ENCODE peak calls at places on chromosome 16, in nine cellular contexts. R is DND-41, V is neuronal stem cell, C is neural progenitor cell, H is endothelial cell of umbilical vein, B is K562, F is GM23248, U is mesendoderm, Y is fibroblast of lung. Q is an unnamed sample.

GRCh38 chr16:30472328-30472942 is at the start of gene ITGAL:
- DNase-seq in B (no peak), C (no peak), Y (no peak), U (peak; percentile 6), H (no peak), R (peak; percentile 89), V (no peak), F (no peak), Q (no peak)

GRCh38 chr16:66261826-66262225 is 104.7 kb upstream of the CDH5 start:
- DNase-seq in F (no peak), H (no peak), C (no peak), B (no peak), Y (no peak), U (no peak), V (no peak), R (no peak), Q (peak; percentile 19)

GRCh38 chr16:88936008-88936912 is 40.7 kb downstream of the CBFA2T3 start:
- DNase-seq in Y (no peak), C (no peak), R (no peak), F (peak; percentile 16), V (no peak), U (no peak), H (no peak), B (no peak), Q (no peak)

GRCh38 chr16:81873843-81874752 is 95.0 kb downstream of the PLCG2 start:
- DNase-seq in C (peak; percentile 75), V (peak; percentile 31), F (peak; percentile 68), B (peak; percentile 69), U (peak; percentile 63), R (peak; percentile 57), H (peak; percentile 63), Y (peak; percentile 39), Q (peak; percentile 89)

GRCh38 chr16:69924777-69925191 is 26.4 kb upstream of the CLEC18A start:
- DNase-seq in R (no peak), Y (peak; percentile 70), V (no peak), U (peak; percentile 61), F (peak; percentile 95), C (no peak), H (peak; percentile 64), B (no peak), Q (no peak)

GRCh38 chr16:24428751-24429150 is 110.6 kb upstream of the RBBP6 start:
- DNase-seq in C (no peak), U (no peak), F (no peak), V (no peak), R (no peak), B (no peak), Y (no peak), H (no peak), Q (no peak)

GRCh38 chr16:8677481-8677880 is 3.1 kb downstream of the ABAT start:
- DNase-seq in V (no peak), Y (no peak), R (no peak), F (peak; percentile 82), U (no peak), H (no peak), B (no peak), C (no peak), Q (no peak)

GRCh38 chr16:21263640-21264211 is 14.4 kb downstream of the CRYM start:
- DNase-seq in U (peak; percentile 76), H (no peak), C (peak; percentile 24), R (no peak), F (peak; percentile 61), Y (peak; percentile 28), V (no peak), B (peak; percentile 60), Q (peak; percentile 68)

GRCh38 chr16:17304124-17304813 is 166.5 kb downstream of the XYLT1 start:
- DNase-seq in H (no peak), B (no peak), R (no peak), Y (peak; percentile 46), C (no peak), V (no peak), F (no peak), U (no peak), Q (no peak)

GRCh38 chr16:31202402-31203385 is at the start of gene PYCARD:
- DNase-seq in C (peak; percentile 49), R (peak; percentile 45), H (peak; percentile 36), V (no peak), B (peak; percentile 56), U (peak; percentile 61), Y (peak; percentile 28), F (peak; percentile 76), Q (peak; percentile 83)

GRCh38 chr16:67278773-67279295 is 498 bp upstream of the PLEKHG4 start:
- DNase-seq in V (no peak), C (peak; percentile 28), Y (no peak), R (no peak), H (no peak), F (peak; percentile 49), U (peak; percentile 38), B (peak; percentile 81), Q (peak; percentile 73)

GRCh38 chr16:66925322-66925840 is at the start of gene RRAD:
- DNase-seq in C (peak; percentile 54), H (peak; percentile 11), Y (peak; percentile 22), F (peak; percentile 54), U (peak; percentile 19), R (no peak), B (peak; percentile 38), V (no peak), Q (peak; percentile 68)

GRCh38 chr16:70407811-70408274 is 31.1 kb downstream of the ST3GAL2 start:
- DNase-seq in H (no peak), B (peak; percentile 72), C (peak; percentile 63), F (no peak), U (no peak), V (no peak), R (no peak), Y (no peak), Q (no peak)

GRCh38 chr16:11407047-11407982 is 62.1 kb downstream of the RMI2 start:
- DNase-seq in C (peak; percentile 77), F (peak; percentile 85), B (peak; percentile 70), H (peak; percentile 74), U (peak; percentile 85), V (peak; percentile 60), R (peak; percentile 76), Y (peak; percentile 76), Q (peak; percentile 93)

GRCh38 chr16:4344659-4345438 is 6.3 kb downstream of the PAM16 start:
- DNase-seq in B (no peak), H (no peak), F (peak; percentile 57), R (no peak), U (no peak), V (no peak), Y (peak; percentile 23), C (no peak), Q (no peak)
- H3K9ac ChIP-seq in B (no peak overlapping the region), H (no peak overlapping the region), F (no peak overlapping the region), R (no peak overlapping the region), U (no peak overlapping the region), V (no peak overlapping the region), Y (no peak overlapping the region), C (no peak overlapping the region), Q (no peak overlapping the region)

GRCh38 chr16:85901760-85902365 is 2.9 kb downstream of the IRF8 start:
- DNase-seq in U (no peak), Y (no peak), C (no peak), B (no peak), R (no peak), H (no peak), F (no peak), V (no peak), Q (no peak)
- H3K27ac ChIP-seq in U (no peak overlapping the region), Y (no peak overlapping the region), C (no peak overlapping the region), B (no peak overlapping the region), R (no peak overlapping the region), H (no peak overlapping the region), F (no peak overlapping the region), V (no peak overlapping the region), Q (no peak overlapping the region)

DNA sequence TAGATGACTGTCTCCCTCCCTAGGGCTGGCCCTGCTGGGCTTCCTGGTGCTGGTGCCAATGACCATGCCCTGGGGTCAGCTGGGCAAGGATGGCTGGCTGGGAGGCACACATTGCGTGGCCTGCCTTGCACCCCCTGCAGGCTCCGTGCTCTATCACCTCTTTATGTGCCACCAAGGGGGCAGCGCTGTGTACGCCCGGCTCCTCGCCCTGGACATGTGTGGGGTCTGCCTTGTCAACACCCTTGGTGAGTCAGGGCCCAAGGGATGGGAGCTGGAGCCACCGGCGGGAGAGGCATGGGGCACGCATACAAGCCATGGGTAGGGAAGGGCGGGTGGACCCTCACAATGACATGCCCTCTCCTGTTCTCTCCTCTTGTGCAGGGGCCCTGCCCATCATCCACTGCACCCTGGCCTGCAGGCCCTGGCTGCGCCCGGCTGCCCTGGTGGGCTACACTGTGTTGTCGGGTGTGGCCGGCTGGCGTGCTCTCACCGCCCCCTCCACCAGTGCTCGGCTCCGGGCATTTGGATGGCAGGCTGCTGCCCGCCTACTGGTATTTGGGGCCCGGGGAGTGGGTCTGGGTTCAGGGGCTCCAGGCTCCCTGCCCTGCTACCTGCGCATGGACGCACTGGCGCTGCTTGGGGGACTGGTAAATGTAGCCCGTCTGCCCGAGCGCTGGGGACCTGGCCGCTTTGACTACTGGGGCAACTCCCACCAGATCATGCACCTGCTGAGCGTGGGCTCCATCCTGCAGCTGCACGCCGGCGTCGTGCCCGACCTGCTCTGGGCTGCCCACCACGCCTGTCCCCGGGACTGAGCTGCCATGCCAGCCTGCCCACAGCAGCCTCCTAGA is 2.2 kb downstream of the PAQR4 start:
- DNase-seq in C (no peak), F (no peak), U (no peak), R (no peak), Y (no peak), V (no peak), B (no peak), H (no peak), Q (no peak)
- H3K4me3 ChIP-seq in C (no peak overlapping the region), F (no peak overlapping the region), U (no peak overlapping the region), R (peak overlapping the region; percentile 79), Y (no peak overlapping the region), V (peak overlapping the region; percentile 52), B (peak overlapping the region; percentile 96), H (no peak overlapping the region), Q (peak overlapping the region; percentile 80)

GRCh38 chr16:71627631-71628236 is 1.8 kb downstream of the MARVELD3 start:
- DNase-seq in F (no peak), H (no peak), U (peak; percentile 53), R (no peak), Y (no peak), B (peak; percentile 31), C (peak; percentile 33), V (no peak), Q (peak; percentile 71)

GRCh38 chr16:71626858-71627213 is 852 bp downstream of the MARVELD3 start:
- DNase-seq in F (peak; percentile 8), R (no peak), B (peak; percentile 33), H (no peak), Y (no peak), V (no peak), C (peak; percentile 41), U (peak; percentile 53), Q (peak; percentile 88)

GRCh38 chr16:71630808-71631207 is 4.8 kb downstream of the MARVELD3 start:
- DNase-seq in B (no peak), C (no peak), H (no peak), V (no peak), Y (no peak), R (no peak), F (no peak), U (peak; percentile 56), Q (peak; percentile 16)

GRCh38 chr16:71629617-71630016 is 3.6 kb downstream of the MARVELD3 start:
- DNase-seq in V (no peak), F (no peak), Y (no peak), H (no peak), B (no peak), R (no peak), U (no peak), C (no peak), Q (peak; percentile 34)

DNA sequence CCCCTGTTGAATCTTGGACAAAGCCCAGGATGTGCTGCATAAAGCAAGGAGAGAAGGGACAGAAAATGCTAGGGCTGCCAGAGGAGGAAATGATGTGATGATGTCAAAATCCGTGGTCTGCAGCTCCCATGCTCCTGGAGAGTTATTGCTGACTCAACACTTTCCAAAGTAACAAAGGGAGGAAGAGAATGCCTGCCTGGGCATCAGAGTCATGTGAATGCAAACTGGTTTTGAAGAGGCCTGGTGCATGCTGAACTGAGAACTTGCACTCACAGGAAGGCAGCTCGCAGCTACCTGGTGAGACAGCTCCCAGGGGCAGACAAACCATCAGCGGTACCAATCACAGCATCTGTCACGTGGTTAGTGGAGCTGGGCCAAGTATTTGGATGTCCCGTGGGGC is 2.8 kb downstream of the MARVELD3 start:
- DNase-seq in V (no peak), F (peak; percentile 29), H (peak; percentile 54), B (no peak), Y (peak; percentile 16), U (peak; percentile 63), C (no peak), R (no peak), Q (peak; percentile 49)
- H3K9ac ChIP-seq in V (no peak overlapping the region), F (no peak overlapping the region), H (no peak overlapping the region), B (no peak overlapping the region), Y (no peak overlapping the region), U (no peak overlapping the region), C (no peak overlapping the region), R (no peak overlapping the region), Q (no peak overlapping the region)

Q was measured in endodermal cell.